ENCODE peak calls at places on chromosomes 5 and 9, in nine cellular contexts. R is A549, J is H1, F is ovary, W is SK-N-SH, K is tibial nerve, X is GM12878, N is stomach, O is transverse colon. Z is an unnamed sample.

GRCh38 chr5:50969207-50970145 is 303.0 kb downstream of the PARP8 start:
- DNase-seq in F (no peak), K (no peak), R (no peak), N (no peak), X (no peak), J (peak; percentile 67), W (peak; percentile 80), O (no peak), Z (peak; percentile 68)

GRCh38 chr5:59713488-59713844 is 180.1 kb downstream of the PDE4D start:
- DNase-seq in O (no peak), W (no peak), N (no peak), X (no peak), J (no peak), F (no peak), R (no peak), K (no peak), Z (peak; percentile 56)

GRCh38 chr5:160467555-160468418 is 46.1 kb downstream of the PTTG1 start:
- DNase-seq in J (peak; percentile 63), X (peak; percentile 96), O (peak; percentile 88), F (peak; percentile 21), W (peak; percentile 16), N (peak; percentile 89), K (peak; percentile 32), R (peak; percentile 30), Z (peak; percentile 81)

GRCh38 chr9:126701820-126702500 is 88.2 kb downstream of the LMX1B start:
- DNase-seq in F (no peak), J (no peak), R (no peak), O (no peak), N (no peak), K (no peak), W (peak; percentile 25), X (no peak), Z (peak; percentile 58)

GRCh38 chr9:35859310-35859994 is 10.7 kb downstream of the OR13J1 start:
- DNase-seq in J (peak; percentile 43), R (peak; percentile 29), O (no peak), X (no peak), K (no peak), N (peak; percentile 27), W (peak; percentile 51), F (no peak), Z (peak; percentile 64)

GRCh38 chr9:86488794-86489193 is 134.6 kb upstream of the TUT7 start:
- DNase-seq in F (no peak), J (no peak), W (no peak), K (no peak), R (no peak), X (no peak), N (no peak), O (no peak), Z (no peak)

GRCh38 chr5:132468665-132469379 is 21.8 kb downstream of the IRF1 start:
- DNase-seq in X (no peak), K (no peak), O (peak; percentile 3), F (no peak), W (no peak), J (no peak), N (peak; percentile 23), R (no peak), Z (no peak)

GRCh38 chr9:69097053-69097452 is 61.5 kb downstream of the FXN start:
- DNase-seq in K (no peak), F (no peak), N (no peak), O (no peak), R (no peak), W (no peak), J (no peak), X (no peak), Z (no peak)

GRCh38 chr5:59007460-59008063 is 424.7 kb downstream of the RAB3C start:
- DNase-seq in F (no peak), N (no peak), R (no peak), X (no peak), O (no peak), J (no peak), K (no peak), W (peak; percentile 15), Z (no peak)

GRCh38 chr5:5523066-5523505 is 100.6 kb downstream of the ICE1 start:
- DNase-seq in J (no peak), W (no peak), N (no peak), R (no peak), F (no peak), O (no peak), K (no peak), X (peak; percentile 58), Z (no peak)

GRCh38 chr5:61401726-61402125 is 69.7 kb downstream of the ZSWIM6 start:
- DNase-seq in N (no peak), W (no peak), F (no peak), O (no peak), R (no peak), J (no peak), X (no peak), K (no peak), Z (no peak)

GRCh38 chr5:179263391-179264052 is 81.7 kb downstream of the ADAMTS2 start:
- DNase-seq in N (peak; percentile 20), R (no peak), J (peak; percentile 36), W (peak; percentile 20), K (no peak), F (no peak), O (peak; percentile 3), X (no peak), Z (peak; percentile 54)

GRCh38 chr9:75229605-75230332 is 141.5 kb downstream of the OSTF1 start:
- DNase-seq in K (no peak), N (peak; percentile 88), J (no peak), W (no peak), X (no peak), O (peak; percentile 77), F (no peak), R (no peak), Z (peak; percentile 73)

GRCh38 chr5:98928802-98929122 is at the start of gene CHD1:
- DNase-seq in F (peak; percentile 94), O (peak; percentile 96), N (peak; percentile 95), J (peak; percentile 87), X (no peak), K (peak; percentile 90), W (peak; percentile 93), R (peak; percentile 78), Z (peak; percentile 98)

GRCh38 chr5:14735944-14736343 is 71.4 kb downstream of the OTULIN start:
- DNase-seq in W (no peak), O (no peak), N (no peak), K (no peak), J (no peak), F (no peak), X (no peak), R (no peak), Z (no peak)
- H3K27ac ChIP-seq in W (no peak overlapping the region), O (no peak overlapping the region), N (no peak overlapping the region), K (no peak overlapping the region), J (no peak overlapping the region), F (no peak overlapping the region), X (no peak overlapping the region), R (no peak overlapping the region), Z (no peak overlapping the region)

DNA sequence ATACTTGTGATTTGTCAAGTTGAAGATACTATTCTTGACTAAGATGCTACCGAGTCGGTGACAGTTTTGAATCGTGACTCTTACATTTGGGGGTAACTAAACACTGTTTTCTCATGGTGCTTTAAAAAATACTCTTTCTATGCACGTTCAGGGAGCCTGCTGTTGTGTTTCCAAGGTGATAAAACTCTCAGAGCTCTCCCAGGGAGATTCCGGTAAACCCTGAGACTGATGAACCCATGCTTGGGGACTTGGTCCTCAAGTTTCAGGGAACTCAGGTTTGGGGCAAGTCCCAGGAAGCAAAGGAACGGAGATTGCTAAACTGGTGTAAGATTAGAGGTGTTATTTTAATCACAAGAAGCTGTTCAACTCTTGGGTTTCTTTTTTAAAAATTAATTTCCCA is 1.4 kb downstream of the GDA start:
- DNase-seq in N (no peak), W (no peak), O (no peak), F (no peak), K (no peak), X (no peak), J (no peak), R (no peak), Z (no peak)
- H3K4me3 ChIP-seq in N (no peak overlapping the region), W (no peak overlapping the region), O (peak overlapping the region; percentile 55), F (no peak overlapping the region), K (no peak overlapping the region), X (no peak overlapping the region), J (no peak overlapping the region), R (no peak overlapping the region), Z (no peak overlapping the region)

GRCh38 chr9:94983552-94983951 is 257.1 kb downstream of the AOPEP start:
- DNase-seq in X (no peak), N (no peak), O (peak; percentile 26), R (no peak), W (no peak), F (no peak), J (no peak), K (no peak), Z (no peak)

GRCh38 chr9:94984891-94985476 is 258.5 kb downstream of the AOPEP start:
- DNase-seq in X (no peak), K (no peak), W (no peak), F (no peak), J (no peak), N (no peak), R (no peak), O (no peak), Z (no peak)

GRCh38 chr9:94987731-94988130 is 261.2 kb downstream of the AOPEP start:
- DNase-seq in R (no peak), F (no peak), W (no peak), O (no peak), X (no peak), J (no peak), N (no peak), K (no peak), Z (no peak)

GRCh38 chr9:94982211-94982610 is 255.7 kb downstream of the AOPEP start:
- DNase-seq in N (no peak), O (no peak), X (no peak), F (no peak), J (no peak), W (no peak), K (no peak), R (no peak), Z (no peak)

GRCh38 chr9:94985649-94986048 is 259.1 kb downstream of the AOPEP start:
- DNase-seq in X (no peak), J (no peak), O (no peak), N (no peak), K (no peak), R (no peak), W (no peak), F (no peak), Z (no peak)
- TF ChIP-seq EP300 in X (no peak), J (no peak), O (no peak), N (no peak), K (no peak), R (no peak), W (no peak), F (no peak), Z (no peak)

GRCh38 chr9:124742940-124743339 is 28.2 kb downstream of the NR6A1 start:
- DNase-seq in J (no peak), K (no peak), O (no peak), X (no peak), N (no peak), F (no peak), R (no peak), W (no peak), Z (no peak)

GRCh38 chr9:124741681-124742080 is 29.4 kb downstream of the NR6A1 start:
- DNase-seq in K (no peak), O (no peak), J (no peak), R (no peak), W (peak; percentile 42), F (no peak), N (no peak), X (no peak), Z (no peak)

GRCh38 chr9:124747065-124747464 is 24.0 kb downstream of the NR6A1 start:
- DNase-seq in K (no peak), R (no peak), X (no peak), W (no peak), F (no peak), J (no peak), O (no peak), N (no peak), Z (no peak)

GRCh38 chr9:124741149-124741548 is 30.0 kb downstream of the NR6A1 start:
- DNase-seq in R (no peak), F (no peak), W (no peak), X (no peak), N (no peak), K (no peak), O (no peak), J (no peak), Z (no peak)

GRCh38 chr9:124743686-124744348 is 27.3 kb downstream of the NR6A1 start:
- DNase-seq in N (no peak), J (no peak), F (no peak), W (no peak), X (no peak), O (no peak), K (no peak), R (no peak), Z (no peak)
- H3K27ac ChIP-seq in N (no peak overlapping the region), J (no peak overlapping the region), F (no peak overlapping the region), W (peak overlapping the region; percentile 65), X (no peak overlapping the region), O (no peak overlapping the region), K (no peak overlapping the region), R (no peak overlapping the region), Z (no peak overlapping the region)